ENCODE peak calls at places on chromosomes 6 and 20, in six cellular contexts. One of them, this sample, is unnamed.

GRCh38 chr20:60200305-60200918 is 242.2 kb downstream of the CDH26 start:
- DNase-seq in M059J: peak
- DNase-seq in brain pericyte: no peak
- DNase-seq in LoVo: no peak
- DNase-seq in left cardiac atrium: no peak
- DNase-seq in stimulated activated CD8-positive, alpha-beta memory T cell treated with anti-CD3 and anti-CD28 coated beads, Interleukin-7, amount 100 ng/mL, for 4 hours: no peak
- DNase-seq in this sample: no peak

GRCh38 chr6:44645276-44645675 is 257.8 kb downstream of the CDC5L start:
- DNase-seq in M059J: no peak
- DNase-seq in brain pericyte: no peak
- DNase-seq in LoVo: no peak
- DNase-seq in left cardiac atrium: no peak
- DNase-seq in stimulated activated CD8-positive, alpha-beta memory T cell treated with anti-CD3 and anti-CD28 coated beads, Interleukin-7, amount 100 ng/mL, for 4 hours: no peak
- DNase-seq in this sample: no peak

GRCh38 chr6:158409451-158409850 is 97.2 kb downstream of the TULP4 start:
- DNase-seq in M059J: peak
- DNase-seq in brain pericyte: no peak
- DNase-seq in LoVo: no peak
- DNase-seq in left cardiac atrium: peak
- DNase-seq in stimulated activated CD8-positive, alpha-beta memory T cell treated with anti-CD3 and anti-CD28 coated beads, Interleukin-7, amount 100 ng/mL, for 4 hours: no peak
- DNase-seq in this sample: no peak

GRCh38 chr20:55555075-55555650 is 450.2 kb downstream of the CBLN4 start:
- DNase-seq in M059J: no peak
- DNase-seq in brain pericyte: no peak
- DNase-seq in LoVo: no peak
- DNase-seq in left cardiac atrium: no peak
- DNase-seq in stimulated activated CD8-positive, alpha-beta memory T cell treated with anti-CD3 and anti-CD28 coated beads, Interleukin-7, amount 100 ng/mL, for 4 hours: no peak
- DNase-seq in this sample: no peak

GRCh38 chr6:145963216-145964068 is 716 bp downstream of the SHPRH start:
- DNase-seq in M059J: peak
- DNase-seq in brain pericyte: peak
- DNase-seq in LoVo: no peak
- DNase-seq in left cardiac atrium: peak
- DNase-seq in stimulated activated CD8-positive, alpha-beta memory T cell treated with anti-CD3 and anti-CD28 coated beads, Interleukin-7, amount 100 ng/mL, for 4 hours: peak
- DNase-seq in this sample: peak

GRCh38 chr20:5731753-5732366 is 18.3 kb upstream of the SHLD1 start:
- DNase-seq in M059J: no peak
- DNase-seq in brain pericyte: no peak
- DNase-seq in LoVo: no peak
- DNase-seq in left cardiac atrium: no peak
- DNase-seq in stimulated activated CD8-positive, alpha-beta memory T cell treated with anti-CD3 and anti-CD28 coated beads, Interleukin-7, amount 100 ng/mL, for 4 hours: no peak
- DNase-seq in this sample: no peak

GRCh38 chr6:107331409-107332386 is 127.7 kb downstream of the PDSS2 start:
- DNase-seq in M059J: no peak
- DNase-seq in brain pericyte: no peak
- DNase-seq in LoVo: no peak
- DNase-seq in left cardiac atrium: no peak
- DNase-seq in stimulated activated CD8-positive, alpha-beta memory T cell treated with anti-CD3 and anti-CD28 coated beads, Interleukin-7, amount 100 ng/mL, for 4 hours: no peak
- DNase-seq in this sample: no peak

GRCh38 chr20:2387180-2387577 is 6.5 kb downstream of the TGM6 start:
- DNase-seq in M059J: peak
- DNase-seq in brain pericyte: no peak
- DNase-seq in LoVo: no peak
- DNase-seq in left cardiac atrium: no peak
- DNase-seq in stimulated activated CD8-positive, alpha-beta memory T cell treated with anti-CD3 and anti-CD28 coated beads, Interleukin-7, amount 100 ng/mL, for 4 hours: peak
- DNase-seq in this sample: peak

GRCh38 chr20:17488916-17489600 is 42.1 kb downstream of the BFSP1 start:
- DNase-seq in M059J: no peak
- DNase-seq in brain pericyte: no peak
- DNase-seq in LoVo: no peak
- DNase-seq in left cardiac atrium: no peak
- DNase-seq in stimulated activated CD8-positive, alpha-beta memory T cell treated with anti-CD3 and anti-CD28 coated beads, Interleukin-7, amount 100 ng/mL, for 4 hours: no peak
- DNase-seq in this sample: no peak

GRCh38 chr20:20956586-20956985 is 149.6 kb downstream of the LINC00237 start:
- DNase-seq in M059J: no peak
- DNase-seq in brain pericyte: no peak
- DNase-seq in LoVo: no peak
- DNase-seq in left cardiac atrium: no peak
- DNase-seq in stimulated activated CD8-positive, alpha-beta memory T cell treated with anti-CD3 and anti-CD28 coated beads, Interleukin-7, amount 100 ng/mL, for 4 hours: no peak
- DNase-seq in this sample: no peak

GRCh38 chr6:40586800-40587201 is 363 bp downstream of the LRFN2 start:
- DNase-seq in M059J: no peak
- DNase-seq in brain pericyte: no peak
- DNase-seq in LoVo: no peak
- DNase-seq in left cardiac atrium: no peak
- DNase-seq in stimulated activated CD8-positive, alpha-beta memory T cell treated with anti-CD3 and anti-CD28 coated beads, Interleukin-7, amount 100 ng/mL, for 4 hours: no peak
- DNase-seq in this sample: no peak

GRCh38 chr6:38178584-38178886 is 359.0 kb downstream of the ZFAND3 start:
- DNase-seq in M059J: no peak
- DNase-seq in brain pericyte: no peak
- DNase-seq in LoVo: no peak
- DNase-seq in left cardiac atrium: peak
- DNase-seq in stimulated activated CD8-positive, alpha-beta memory T cell treated with anti-CD3 and anti-CD28 coated beads, Interleukin-7, amount 100 ng/mL, for 4 hours: no peak
- DNase-seq in this sample: no peak

GRCh38 chr20:58754584-58754983 is 62.0 kb downstream of the NPEPL1 start:
- DNase-seq in M059J: no peak
- DNase-seq in brain pericyte: no peak
- DNase-seq in LoVo: no peak
- DNase-seq in left cardiac atrium: no peak
- DNase-seq in stimulated activated CD8-positive, alpha-beta memory T cell treated with anti-CD3 and anti-CD28 coated beads, Interleukin-7, amount 100 ng/mL, for 4 hours: no peak
- DNase-seq in this sample: no peak

GRCh38 chr6:157605484-157605883 is 217.6 kb upstream of the SNX9 start:
- DNase-seq in M059J: no peak
- DNase-seq in brain pericyte: no peak
- DNase-seq in LoVo: no peak
- DNase-seq in left cardiac atrium: no peak
- DNase-seq in stimulated activated CD8-positive, alpha-beta memory T cell treated with anti-CD3 and anti-CD28 coated beads, Interleukin-7, amount 100 ng/mL, for 4 hours: no peak
- DNase-seq in this sample: no peak

GRCh38 chr6:169216830-169217229 is 36.8 kb downstream of the THBS2 start:
- DNase-seq in M059J: no peak
- DNase-seq in brain pericyte: no peak
- DNase-seq in LoVo: no peak
- DNase-seq in left cardiac atrium: no peak
- DNase-seq in stimulated activated CD8-positive, alpha-beta memory T cell treated with anti-CD3 and anti-CD28 coated beads, Interleukin-7, amount 100 ng/mL, for 4 hours: no peak
- DNase-seq in this sample: no peak

GRCh38 chr6:132763269-132763668 is 5.6 kb upstream of the VNN2 start:
- DNase-seq in M059J: peak
- DNase-seq in brain pericyte: no peak
- DNase-seq in LoVo: no peak
- DNase-seq in left cardiac atrium: no peak
- DNase-seq in stimulated activated CD8-positive, alpha-beta memory T cell treated with anti-CD3 and anti-CD28 coated beads, Interleukin-7, amount 100 ng/mL, for 4 hours: peak
- DNase-seq in this sample: no peak

GRCh38 chr6:156658186-156658585 is 119.0 kb upstream of the ARID1B start:
- DNase-seq in M059J: peak
- DNase-seq in brain pericyte: no peak
- DNase-seq in LoVo: no peak
- DNase-seq in left cardiac atrium: peak
- DNase-seq in stimulated activated CD8-positive, alpha-beta memory T cell treated with anti-CD3 and anti-CD28 coated beads, Interleukin-7, amount 100 ng/mL, for 4 hours: no peak
- DNase-seq in this sample: no peak

GRCh38 chr20:24469116-24470030 is at the start of gene SYNDIG1:
- DNase-seq in M059J: no peak
- DNase-seq in brain pericyte: no peak
- DNase-seq in LoVo: no peak
- DNase-seq in left cardiac atrium: peak
- DNase-seq in stimulated activated CD8-positive, alpha-beta memory T cell treated with anti-CD3 and anti-CD28 coated beads, Interleukin-7, amount 100 ng/mL, for 4 hours: no peak
- DNase-seq in this sample: no peak

GRCh38 chr6:3316818-3317217 is 58.1 kb downstream of the PSMG4 start:
- DNase-seq in M059J: no peak
- DNase-seq in brain pericyte: no peak
- DNase-seq in LoVo: no peak
- DNase-seq in left cardiac atrium: no peak
- DNase-seq in stimulated activated CD8-positive, alpha-beta memory T cell treated with anti-CD3 and anti-CD28 coated beads, Interleukin-7, amount 100 ng/mL, for 4 hours: no peak
- DNase-seq in this sample: no peak

GRCh38 chr20:58127731-58128130 is 100.7 kb downstream of the ANKRD60 start:
- DNase-seq in M059J: peak
- DNase-seq in brain pericyte: no peak
- DNase-seq in LoVo: peak
- DNase-seq in left cardiac atrium: no peak
- DNase-seq in stimulated activated CD8-positive, alpha-beta memory T cell treated with anti-CD3 and anti-CD28 coated beads, Interleukin-7, amount 100 ng/mL, for 4 hours: no peak
- DNase-seq in this sample: no peak

GRCh38 chr6:136582702-136583471 is 32.7 kb upstream of the MAP7 start:
- DNase-seq in M059J: peak
- DNase-seq in brain pericyte: peak
- DNase-seq in LoVo: peak
- DNase-seq in left cardiac atrium: no peak
- DNase-seq in stimulated activated CD8-positive, alpha-beta memory T cell treated with anti-CD3 and anti-CD28 coated beads, Interleukin-7, amount 100 ng/mL, for 4 hours: no peak
- DNase-seq in this sample: no peak

GRCh38 chr20:62898970-62899632 is 27.2 kb downstream of the DIDO1 start:
- DNase-seq in M059J: no peak
- DNase-seq in brain pericyte: no peak
- DNase-seq in LoVo: no peak
- DNase-seq in left cardiac atrium: no peak
- DNase-seq in stimulated activated CD8-positive, alpha-beta memory T cell treated with anti-CD3 and anti-CD28 coated beads, Interleukin-7, amount 100 ng/mL, for 4 hours: no peak
- DNase-seq in this sample: no peak

GRCh38 chr6:582370-582769 is 74.5 kb downstream of the HUS1B start:
- DNase-seq in M059J: no peak
- DNase-seq in brain pericyte: no peak
- DNase-seq in LoVo: no peak
- DNase-seq in left cardiac atrium: no peak
- DNase-seq in stimulated activated CD8-positive, alpha-beta memory T cell treated with anti-CD3 and anti-CD28 coated beads, Interleukin-7, amount 100 ng/mL, for 4 hours: no peak
- DNase-seq in this sample: peak